ENCODE peak calls at places on chromosomes 16 and 17, in five cellular contexts. T is A549, Z is transverse colon, S is thyroid gland, M is H9. R is an unnamed sample.

GRCh38 chr16:15961060-15961511 is 11.7 kb downstream of the ABCC1 start:
- DNase-seq in S (no peak), Z (no peak), M (no peak), T (no peak), R (no peak)

GRCh38 chr16:56451753-56452689 is 667 bp downstream of the OGFOD1 start:
- DNase-seq in Z (peak; percentile 26), T (peak; percentile 35), M (peak; percentile 28), S (peak; percentile 51), R (no peak)

GRCh38 chr17:38751144-38751802 is 1.3 kb upstream of the PSMB3 start:
- DNase-seq in M (no peak), Z (no peak), S (no peak), T (no peak), R (no peak)

GRCh38 chr16:73047536-73048291 is at the start of gene ZFHX3:
- DNase-seq in T (no peak), S (peak; percentile 93), Z (peak; percentile 79), M (peak; percentile 83), R (peak; percentile 49)

GRCh38 chr16:89343501-89344291 is 126.2 kb downstream of the ZNF778 start:
- DNase-seq in Z (peak; percentile 40), T (no peak), S (no peak), M (no peak), R (no peak)

GRCh38 chr16:85535352-85536072 is 77.6 kb upstream of the GSE1 start:
- DNase-seq in S (no peak), T (no peak), M (no peak), Z (peak; percentile 73), R (peak; percentile 80)

GRCh38 chr17:40952675-40953074 is 14.1 kb downstream of the KRT39 start:
- DNase-seq in S (no peak), M (no peak), Z (no peak), T (no peak), R (no peak)

GRCh38 chr16:72434159-72434558 is 262.2 kb upstream of the PMFBP1 start:
- DNase-seq in S (no peak), Z (no peak), T (no peak), M (no peak), R (no peak)

GRCh38 chr17:73304971-73305786 is 6.6 kb downstream of the CDC42EP4 start:
- DNase-seq in T (peak; percentile 71), M (peak; percentile 85), S (peak; percentile 66), Z (peak; percentile 65), R (no peak)

GRCh38 chr16:2339521-2340484 is 725 bp downstream of the ABCA3 start:
- DNase-seq in M (peak; percentile 63), T (peak; percentile 49), S (peak; percentile 65), Z (peak; percentile 60), R (peak; percentile 61)

GRCh38 chr16:8026450-8026849 is 563.9 kb downstream of the TMEM114 start:
- DNase-seq in T (no peak), M (peak; percentile 34), Z (no peak), S (no peak), R (no peak)

GRCh38 chr16:86044881-86045600 is 146.1 kb downstream of the IRF8 start:
- DNase-seq in S (no peak), T (no peak), M (no peak), Z (peak; percentile 24), R (peak; percentile 42)

GRCh38 chr16:28951410-28951943 is 740 bp downstream of the NFATC2IP start:
- DNase-seq in T (no peak), Z (peak; percentile 74), M (peak; percentile 38), S (no peak), R (peak; percentile 82)

GRCh38 chr16:71927787-71928186 is 32.5 kb downstream of the IST1 start:
- DNase-seq in M (no peak), S (no peak), T (no peak), Z (no peak), R (no peak)

GRCh38 chr16:2912330-2913199 is 834 bp downstream of the FLYWCH1 start:
- DNase-seq in Z (peak; percentile 51), M (no peak), T (peak; percentile 28), S (peak; percentile 25), R (peak; percentile 65)

GRCh38 chr17:81553018-81553615 is 964 bp upstream of the FAAP100 start:
- DNase-seq in T (peak; percentile 97), S (peak; percentile 89), M (peak; percentile 98), Z (peak; percentile 82), R (peak; percentile 91)

GRCh38 chr17:16977932-16978331 is 6.0 kb upstream of the TNFRSF13B start:
- DNase-seq in M (peak; percentile 23), Z (no peak), T (no peak), S (no peak), R (no peak)

GRCh38 chr17:67109111-67109510 is 64.8 kb downstream of the CACNG1 start:
- DNase-seq in M (no peak), S (no peak), T (no peak), Z (no peak), R (no peak)

GRCh38 chr17:81069084-81069645 is 34.2 kb downstream of the BAIAP2 start:
- DNase-seq in Z (no peak), T (no peak), M (no peak), S (no peak), R (no peak)

GRCh38 chr16:89704281-89704680 is 2.8 kb upstream of the SPATA2L start:
- DNase-seq in T (no peak), M (no peak), Z (no peak), S (no peak), R (no peak)

GRCh38 chr17:44203731-44204452 is 4.2 kb upstream of the ATXN7L3 start:
- DNase-seq in M (peak; percentile 89), Z (peak; percentile 38), S (peak; percentile 46), T (peak; percentile 64), R (peak; percentile 71)

GRCh38 chr16:83992624-83993023 is 24.6 kb downstream of the NECAB2 start:
- DNase-seq in Z (no peak), M (no peak), T (no peak), S (peak; percentile 64), R (no peak)

GRCh38 chr16:79618712-79619050 is 18.1 kb upstream of the MAF start:
- DNase-seq in S (no peak), M (no peak), T (no peak), Z (no peak), R (no peak)

GRCh38 chr17:80646328-80646727 is 101.7 kb downstream of the RPTOR start:
- DNase-seq in T (no peak), Z (no peak), M (no peak), S (no peak), R (no peak)

GRCh38 chr17:17732892-17733670 is 51.8 kb downstream of the RAI1 start:
- DNase-seq in Z (no peak), S (no peak), T (no peak), M (no peak), R (no peak)

GRCh38 chr16:67104061-67104460 is 5.7 kb upstream of the PHAF1 start:
- DNase-seq in T (no peak), S (peak; percentile 70), Z (no peak), M (peak; percentile 68), R (no peak)

GRCh38 chr17:27980035-27980434 is 62.4 kb upstream of the NLK start:
- DNase-seq in M (no peak), T (peak; percentile 42), S (no peak), Z (no peak), R (no peak)
- H3K4me1 ChIP-seq in M (no peaks in the 10 kb centered on the region), T (peaks cover 10% of the 10 kb centered on the region), S (peaks cover 7% of the 10 kb centered on the region), Z (no peaks in the 10 kb centered on the region), R (no peaks in the 10 kb centered on the region)

GRCh38 chr17:10471853-10472252 is 2.5 kb upstream of the MYH4 start:
- DNase-seq in S (no peak), Z (no peak), T (no peak), M (no peak), R (no peak)
- TF ChIP-seq CTCF in S (no peak), Z (no peak), T (no peak), M (no peak), R (no peak)

DNA sequence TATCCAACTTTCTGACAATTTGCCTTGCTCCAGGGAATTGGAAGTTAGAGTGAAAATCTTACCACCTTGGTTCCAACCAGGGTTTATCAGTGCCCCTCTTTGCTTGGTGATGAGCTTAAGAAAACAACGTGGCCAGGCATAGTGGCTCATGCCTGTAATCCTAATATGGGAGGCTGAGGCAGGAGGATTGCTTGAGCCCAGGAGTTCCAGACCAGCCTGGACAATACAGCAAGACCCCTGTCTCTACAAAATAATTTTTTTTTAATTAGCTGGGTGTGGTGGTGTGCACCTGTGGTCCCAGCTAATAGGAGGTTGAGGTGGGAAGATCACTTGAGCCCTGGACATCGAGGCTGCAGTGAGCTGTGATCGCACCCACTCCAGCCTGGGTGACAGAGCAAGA is 21.4 kb downstream of the SLC7A6 start:
- DNase-seq in Z (no peak), T (no peak), M (no peak), S (no peak), R (no peak)
- H3K4me1 ChIP-seq in Z (peaks cover 7% of the 10 kb centered on the region), T (peaks cover 15% of the 10 kb centered on the region), M (no peaks in the 10 kb centered on the region), S (peaks cover 65% of the 10 kb centered on the region), R (peaks cover 34% of the 10 kb centered on the region)

GRCh38 chr16:4183258-4184037 is 58.4 kb downstream of the SRL start:
- DNase-seq in M (peak; percentile 93), Z (peak; percentile 95), S (peak; percentile 95), T (peak; percentile 88), R (peak; percentile 75)
- TF ChIP-seq CTCF in M (no peak), Z (no peak), S (no peak), T (no peak), R (peak; percentile 10)

GRCh38 chr17:7559307-7560171 is 989 bp downstream of the TNFSF13 start:
- DNase-seq in M (no peak), Z (peak; percentile 74), S (peak; percentile 59), T (no peak), R (peak; percentile 66)
- H3K4me1 ChIP-seq in M (peaks cover 2% of the 10 kb centered on the region), Z (peaks cover 62% of the 10 kb centered on the region), S (peaks cover 59% of the 10 kb centered on the region), T (peaks cover 45% of the 10 kb centered on the region), R (peaks cover 28% of the 10 kb centered on the region)

GRCh38 chr16:48629016-48629415 is 19.0 kb upstream of the N4BP1 start:
- DNase-seq in T (no peak), Z (no peak), M (no peak), S (no peak), R (no peak)
- TF ChIP-seq CTCF in T (no peak), Z (no peak), M (no peak), S (no peak), R (no peak)

GRCh38 chr17:49753959-49754391 is 10.0 kb downstream of the FAM117A start:
- DNase-seq in Z (no peak), T (no peak), M (no peak), S (no peak), R (no peak)

GRCh38 chr17:49748791-49749190 is 15.1 kb downstream of the FAM117A start:
- DNase-seq in T (no peak), S (no peak), Z (peak; percentile 61), M (no peak), R (no peak)

GRCh38 chr17:49755681-49756283 is 8.1 kb downstream of the FAM117A start:
- DNase-seq in S (peak; percentile 75), Z (no peak), M (no peak), T (no peak), R (no peak)

GRCh38 chr17:49749730-49750129 is 14.2 kb downstream of the FAM117A start:
- DNase-seq in M (no peak), T (no peak), S (no peak), Z (no peak), R (no peak)

DNA sequence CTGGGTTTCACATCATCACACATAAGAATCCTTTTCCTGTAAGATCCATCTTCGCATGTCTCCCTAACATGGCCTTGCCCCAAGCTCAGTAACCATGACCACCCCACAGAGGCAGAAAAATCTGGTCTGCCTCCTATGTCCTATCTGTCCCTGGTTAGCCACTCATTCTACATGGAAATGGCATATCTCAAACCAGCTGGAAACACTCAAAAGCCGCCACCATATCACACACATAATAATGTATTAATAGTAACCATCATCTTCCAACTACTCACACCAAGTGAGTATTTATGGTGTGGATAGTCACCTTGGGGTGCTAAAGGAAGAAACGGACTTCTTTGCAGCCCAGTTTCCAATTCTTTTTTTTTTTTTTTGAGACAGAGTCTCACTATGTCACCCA is 11.4 kb downstream of the FAM117A start:
- DNase-seq in M (no peak), T (no peak), S (no peak), Z (no peak), R (no peak)
- H3K4me1 ChIP-seq in M (peaks cover 2% of the 10 kb centered on the region), T (no peaks in the 10 kb centered on the region), S (peaks cover 24% of the 10 kb centered on the region), Z (no peaks in the 10 kb centered on the region), R (peaks cover 21% of the 10 kb centered on the region)